ENCODE peak calls at places on chromosomes 3 and 15, in five cellular contexts. N, B, Y, Z and T are unnamed samples.

GRCh38 chr15:76968310-76968709 is 26.6 kb upstream of the PSTPIP1 start:
- DNase-seq in N (no peak), B (no peak), Y (no peak), Z (no peak), T (no peak)

GRCh38 chr3:48989126-48989795 is 780 bp upstream of the P4HTM start:
- DNase-seq in N (no peak), B (no peak), Y (no peak), Z (no peak), T (no peak)

GRCh38 chr15:32651229-32651837 is 9.8 kb downstream of the SCG5 start:
- DNase-seq in N (no peak), B (peak), Y (peak), Z (no peak), T (no peak)

GRCh38 chr3:122942937-122943827 is 84.4 kb downstream of the SEMA5B start:
- DNase-seq in N (no peak), B (peak), Y (peak), Z (peak), T (peak)

GRCh38 chr3:159322322-159322939 is 520.6 kb downstream of the MFSD1 start:
- DNase-seq in N (no peak), B (peak), Y (peak), Z (peak), T (peak)

GRCh38 chr15:64232400-64232799 is 69.6 kb upstream of the PPIB start:
- DNase-seq in N (no peak), B (no peak), Y (peak), Z (no peak), T (no peak)

GRCh38 chr3:54691230-54691900 is 236.5 kb downstream of the LRTM1 start:
- DNase-seq in N (no peak), B (no peak), Y (no peak), Z (no peak), T (no peak)

GRCh38 chr15:71148048-71148447 is 32.8 kb downstream of the THSD4 start:
- DNase-seq in N (no peak), B (no peak), Y (no peak), Z (no peak), T (no peak)

GRCh38 chr3:23840521-23840920 is 34.8 kb downstream of the UBE2E1 start:
- DNase-seq in N (no peak), B (peak), Y (peak), Z (no peak), T (no peak)

GRCh38 chr15:99717129-99718024 is 15.9 kb downstream of the LYSMD4 start:
- DNase-seq in N (no peak), B (no peak), Y (no peak), Z (no peak), T (no peak)

GRCh38 chr15:65611888-65612615 is 1.1 kb upstream of the INTS14 start:
- DNase-seq in N (no peak), B (no peak), Y (peak), Z (no peak), T (no peak)

GRCh38 chr15:62706361-62706760 is 336.2 kb upstream of the TPM1 start:
- DNase-seq in N (no peak), B (no peak), Y (no peak), Z (no peak), T (no peak)

GRCh38 chr15:28086175-28086703 is 12.9 kb downstream of the OCA2 start:
- DNase-seq in N (peak), B (peak), Y (peak), Z (no peak), T (no peak)

GRCh38 chr3:134485075-134485536 is 679 bp downstream of the ANAPC13 start:
- DNase-seq in N (no peak), B (no peak), Y (peak), Z (no peak), T (no peak)

GRCh38 chr3:10170915-10171478 is 6.3 kb downstream of the IRAK2 start:
- DNase-seq in N (no peak), B (no peak), Y (no peak), Z (no peak), T (no peak)

GRCh38 chr3:113953677-113954076 is 5.9 kb downstream of the ZDHHC23 start:
- DNase-seq in N (no peak), B (no peak), Y (no peak), Z (no peak), T (no peak)

GRCh38 chr15:89148126-89148525 is 59.9 kb downstream of the ABHD2 start:
- DNase-seq in N (no peak), B (no peak), Y (no peak), Z (no peak), T (no peak)

GRCh38 chr3:53819163-53819868 is 26.9 kb downstream of the CHDH start:
- DNase-seq in N (no peak), B (no peak), Y (no peak), Z (no peak), T (no peak)

GRCh38 chr15:40764766-40765136 is 883 bp downstream of the GCHFR start:
- DNase-seq in N (no peak), B (no peak), Y (no peak), Z (no peak), T (no peak)

GRCh38 chr3:64806668-64807067 is 118.9 kb upstream of the ADAMTS9 start:
- DNase-seq in N (no peak), B (no peak), Y (no peak), Z (no peak), T (no peak)

DNA sequence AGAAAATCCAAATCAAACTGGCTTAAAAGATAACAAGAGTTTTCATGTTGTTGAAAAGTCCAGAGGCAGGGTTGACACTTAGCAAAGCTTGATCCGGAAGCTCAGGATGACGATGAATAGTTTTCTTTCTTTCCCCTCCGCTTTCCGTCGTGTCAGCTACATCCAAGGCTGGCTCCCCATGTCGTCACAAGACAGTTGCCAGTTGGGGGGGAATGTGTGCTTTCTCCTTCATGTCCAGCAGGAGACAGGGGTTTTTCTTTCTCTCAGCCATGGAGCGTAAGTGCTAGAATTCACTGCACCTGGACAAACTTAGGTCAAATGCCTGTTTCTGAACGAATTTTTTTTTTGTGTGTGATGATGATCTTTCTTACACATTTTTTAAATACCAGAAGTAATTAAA is 273.8 kb upstream of the RGMA start:
- DNase-seq in N (no peak), B (peak), Y (no peak), Z (no peak), T (peak)
- TF ChIP-seq SUZ12 in N (no peak), B (no peak), Y (no peak), Z (no peak), T (no peak)

GRCh38 chr15:47744496-47744895 is 27.2 kb downstream of the SEMA6D start:
- DNase-seq in N (no peak), B (no peak), Y (no peak), Z (no peak), T (no peak)

GRCh38 chr15:47746516-47746915 is 29.2 kb downstream of the SEMA6D start:
- DNase-seq in N (no peak), B (no peak), Y (no peak), Z (no peak), T (no peak)

GRCh38 chr15:47743385-47743784 is 26.1 kb downstream of the SEMA6D start:
- DNase-seq in N (no peak), B (no peak), Y (no peak), Z (no peak), T (no peak)

GRCh38 chr15:47743886-47744285 is 26.6 kb downstream of the SEMA6D start:
- DNase-seq in N (no peak), B (no peak), Y (no peak), Z (no peak), T (no peak)

DNA sequence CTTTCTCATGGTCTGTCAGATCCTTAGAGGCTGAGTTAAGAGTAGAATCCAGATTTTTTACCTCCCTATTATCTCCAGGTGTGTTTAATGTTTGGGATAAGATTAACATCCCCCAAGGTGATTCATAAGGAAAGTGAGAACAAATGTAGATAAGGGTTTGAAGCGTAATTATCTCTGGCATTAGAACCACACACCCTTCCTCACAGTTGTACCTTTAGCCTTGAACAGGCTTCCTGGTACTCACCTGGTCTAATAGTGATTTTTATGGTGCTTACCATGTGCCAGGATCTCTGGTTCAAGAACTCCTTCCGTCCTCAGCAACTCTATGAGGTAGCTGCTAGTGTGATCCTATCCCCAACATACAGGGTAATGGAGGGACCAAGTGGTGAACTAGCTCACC is 27.7 kb downstream of the SEMA6D start:
- DNase-seq in N (no peak), B (no peak), Y (no peak), Z (no peak), T (no peak)
- TF ChIP-seq SUZ12 in N (no peak), B (no peak), Y (no peak), Z (no peak), T (no peak)

DNA sequence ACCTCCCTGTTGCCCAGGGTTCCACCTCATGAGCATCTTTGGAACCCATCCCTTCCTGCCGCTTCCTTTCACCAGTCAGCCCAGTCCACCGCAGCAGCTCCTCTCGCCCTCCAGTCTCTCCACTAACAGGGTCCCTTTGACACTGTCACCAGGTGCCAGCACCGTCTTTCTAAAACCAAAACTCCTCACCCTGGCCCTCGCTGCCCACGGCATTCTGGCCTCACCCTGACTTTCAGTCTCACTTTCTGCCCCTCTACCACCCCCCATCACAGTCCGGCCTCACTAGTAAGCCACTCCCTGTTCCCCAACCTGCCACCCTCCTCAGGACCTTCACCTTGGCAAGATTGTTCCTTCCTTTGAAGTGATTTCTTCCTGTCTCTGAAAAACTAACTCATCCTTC is 4.2 kb downstream of the PPCDC start:
- DNase-seq in N (no peak), B (no peak), Y (no peak), Z (no peak), T (no peak)
- TF ChIP-seq SUZ12 in N (no peak), B (no peak), Y (no peak), Z (no peak), T (no peak)

GRCh38 chr15:90402806-90403205 is 14.8 kb downstream of the IQGAP1 start:
- DNase-seq in N (no peak), B (no peak), Y (no peak), Z (no peak), T (no peak)

GRCh38 chr15:90400005-90400758 is 12.1 kb downstream of the IQGAP1 start:
- DNase-seq in N (no peak), B (peak), Y (peak), Z (no peak), T (no peak)

GRCh38 chr15:90402230-90402629 is 14.2 kb downstream of the IQGAP1 start:
- DNase-seq in N (no peak), B (no peak), Y (peak), Z (no peak), T (no peak)

GRCh38 chr15:90401499-90401898 is 13.5 kb downstream of the IQGAP1 start:
- DNase-seq in N (no peak), B (no peak), Y (no peak), Z (no peak), T (no peak)

DNA sequence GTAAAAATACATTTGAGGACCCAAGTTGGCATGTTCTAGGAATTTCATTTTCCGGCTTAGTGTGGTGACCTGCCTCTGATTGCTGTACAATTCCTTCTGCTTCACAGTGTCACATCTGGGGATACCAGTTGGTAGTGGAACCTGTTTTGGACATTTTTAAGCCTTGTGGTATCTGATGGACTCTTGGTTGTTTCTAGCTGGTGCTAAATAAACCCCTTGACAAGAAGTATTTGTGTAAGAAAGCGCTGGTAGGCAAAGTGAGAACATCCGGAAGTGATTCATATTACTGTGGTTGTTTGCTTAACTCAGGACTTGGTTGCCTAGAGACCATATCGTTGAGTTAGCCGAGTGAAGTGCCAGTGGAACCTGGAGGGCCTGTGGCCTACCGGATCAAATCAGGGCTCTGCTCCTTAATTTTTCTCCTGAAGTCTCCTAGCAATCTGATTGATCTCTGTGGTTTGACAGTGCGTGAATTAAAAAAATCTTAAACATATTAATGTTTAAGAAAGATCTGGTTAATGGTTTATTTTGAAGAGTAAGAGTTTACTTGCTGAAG is 12.8 kb downstream of the IQGAP1 start:
- DNase-seq in N (peak), B (peak), Y (peak), Z (no peak), T (peak)
- TF ChIP-seq SUZ12 in N (no peak), B (no peak), Y (no peak), Z (no peak), T (no peak)

DNA sequence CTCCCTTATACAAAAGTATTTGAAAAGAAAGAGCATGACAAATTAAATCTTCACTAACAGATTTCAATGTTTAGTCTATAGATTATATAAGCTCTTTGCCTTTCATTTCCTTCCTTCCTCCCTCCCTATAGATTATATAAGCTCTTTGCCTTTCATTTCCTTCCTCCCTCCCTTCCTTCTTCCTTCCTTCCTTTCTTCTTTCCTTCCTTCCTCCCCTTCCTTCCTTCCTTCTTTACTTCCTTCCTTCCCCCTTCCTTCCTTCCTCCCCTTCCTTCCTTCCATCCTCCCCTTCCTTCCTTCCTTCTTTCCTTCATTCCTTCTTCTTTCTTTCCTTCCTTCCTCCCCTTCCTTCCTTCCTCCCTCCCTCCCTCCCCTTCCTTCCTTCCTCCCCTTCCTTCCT is 209.8 kb upstream of the CBLB start:
- DNase-seq in N (no peak), B (no peak), Y (no peak), Z (no peak), T (no peak)
- TF ChIP-seq SUZ12 in N (no peak), B (no peak), Y (no peak), Z (no peak), T (no peak)

GRCh38 chr15:98077186-98077585 is 116.7 kb downstream of the ARRDC4 start:
- DNase-seq in N (no peak), B (no peak), Y (no peak), Z (no peak), T (no peak)
- TF ChIP-seq SUZ12 in N (no peak), B (no peak), Y (no peak), Z (no peak), T (no peak)

DNA sequence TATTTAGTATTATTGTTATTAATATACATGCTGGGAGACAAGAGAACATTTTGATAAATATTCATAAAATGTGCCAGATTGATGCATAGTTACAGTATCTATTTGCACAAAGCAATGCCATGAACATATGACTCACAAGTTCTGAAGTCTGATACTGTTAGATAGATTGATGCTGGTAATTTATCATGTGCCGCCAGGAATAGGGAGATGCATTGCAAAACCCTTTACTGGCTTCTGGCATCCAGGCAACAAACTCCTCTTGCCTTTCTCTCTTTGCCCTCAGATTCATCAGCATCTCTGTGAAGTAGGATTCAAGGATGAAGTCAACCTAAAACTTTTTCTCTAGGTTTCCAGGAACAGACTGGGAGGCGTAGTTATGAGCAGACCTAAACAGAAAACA is 41.0 kb upstream of the SLC25A26 start:
- DNase-seq in N (no peak), B (no peak), Y (no peak), Z (no peak), T (no peak)
- TF ChIP-seq SUZ12 in N (no peak), B (no peak), Y (no peak), Z (no peak), T (no peak)

GRCh38 chr3:46897829-46898320 is 20.4 kb downstream of the PTH1R start:
- DNase-seq in N (no peak), B (no peak), Y (peak), Z (no peak), T (no peak)
- TF ChIP-seq SUZ12 in N (no peak), B (no peak), Y (no peak), Z (no peak), T (no peak)

DNA sequence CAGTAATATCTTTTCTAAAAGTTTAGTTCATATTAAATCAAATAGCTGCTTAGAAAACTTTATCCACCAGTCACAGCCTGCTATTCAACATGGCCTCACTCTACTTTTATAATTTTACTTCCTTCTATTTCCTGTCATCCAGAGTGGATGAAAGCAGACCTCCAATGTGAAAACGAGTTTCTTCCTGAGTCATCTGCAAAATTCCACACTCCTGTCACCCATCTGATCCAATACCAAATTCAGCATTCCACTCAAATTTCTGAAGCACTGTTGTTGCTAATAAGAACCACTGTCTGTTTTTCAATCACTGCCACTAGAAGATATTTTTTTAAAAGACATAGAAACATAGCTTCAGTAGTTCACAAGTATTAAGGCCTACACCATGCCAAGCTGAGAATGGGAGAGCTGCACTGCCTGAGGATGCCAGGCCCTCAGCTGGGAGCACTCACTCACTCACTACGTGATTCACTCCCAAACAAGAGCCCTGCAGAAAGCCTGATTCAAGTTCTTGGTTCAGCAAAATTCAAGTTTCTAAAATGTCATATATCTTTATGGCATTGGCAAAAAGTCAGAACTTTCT is 83.0 kb downstream of the FSIP1 start:
- DNase-seq in N (no peak), B (no peak), Y (no peak), Z (no peak), T (no peak)
- TF ChIP-seq SUZ12 in N (no peak), B (no peak), Y (no peak), Z (no peak), T (no peak)

DNA sequence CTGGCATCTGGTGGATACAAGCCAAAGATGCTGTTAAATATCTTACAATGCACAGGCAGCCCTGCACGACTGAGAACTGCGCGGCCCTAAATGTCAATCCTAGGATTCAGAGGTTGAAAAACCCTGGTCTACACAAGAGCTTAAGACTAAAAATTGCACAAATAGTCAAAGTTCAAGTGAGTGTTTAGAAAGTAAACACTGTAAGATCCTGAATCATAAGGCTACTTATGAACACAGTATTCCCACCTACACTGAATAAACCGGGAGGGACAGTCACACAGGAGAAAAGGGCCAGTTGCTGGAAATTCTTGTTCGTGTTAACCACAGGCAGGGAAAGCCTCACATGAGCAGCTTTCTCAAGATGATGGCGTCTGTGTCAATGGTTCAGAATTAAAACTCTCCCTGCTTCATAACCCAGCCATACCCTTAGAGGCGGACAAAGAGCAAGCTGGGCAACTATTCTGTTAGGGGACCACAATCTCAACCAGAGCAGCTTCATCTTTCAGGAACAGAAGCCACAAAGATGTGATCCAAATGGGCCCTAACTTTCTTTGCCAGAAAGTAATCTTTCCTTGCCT is 37.7 kb downstream of the LRIG1 start:
- DNase-seq in N (no peak), B (no peak), Y (peak), Z (no peak), T (no peak)
- TF ChIP-seq SUZ12 in N (no peak), B (no peak), Y (no peak), Z (no peak), T (no peak)